ENCODE peak calls at places on chromosomes 4 and X, in six cellular contexts. D is GDM1; F is NCI-H510A treated with DMSO at 0.1 percent for 48 hours; T is activated T-helper 1 cell treated with anti-CD3 and anti-CD28 coated beads, Interleukin-12 subunit alpha, Interleukin-12 subunit beta, Interleukin-2, Interleukin-4 antibody, amounts not matched to agents 30 ng/mL and 10 ng/mL and 1 ng/mL, durations not matched to agents 14 hours and 24 hours and 36 hours; O is coronary artery; G is NCI-H82. U is an unnamed sample.

GRCh38 chr4:75844151-75844662 is 58.0 kb downstream of the PPEF2 start:
- DNase-seq in G (no peak), F (no peak), O (no peak), D (no peak), T (no peak), U (no peak)

GRCh38 chrX:109393859-109394258 is 88.0 kb downstream of the GUCY2F start:
- DNase-seq in F (no peak), D (no peak), G (peak), T (no peak), O (no peak), U (no peak)

GRCh38 chrX:13164611-13165010 is 120.2 kb upstream of the FAM9C start:
- DNase-seq in G (no peak), D (no peak), F (no peak), T (no peak), O (no peak), U (no peak)

GRCh38 chr4:75243570-75243969 is 270.6 kb downstream of the RCHY1 start:
- DNase-seq in T (no peak), F (no peak), O (no peak), G (no peak), D (no peak), U (no peak)

GRCh38 chr4:121370729-121371325 is 10.0 kb downstream of the QRFPR start:
- DNase-seq in F (peak), T (no peak), G (peak), O (no peak), D (no peak), U (peak)

GRCh38 chrX:130416785-130417184 is 15.0 kb downstream of the RBMX2 start:
- DNase-seq in G (no peak), O (no peak), D (no peak), F (no peak), T (no peak), U (no peak)

GRCh38 chr4:10593130-10593529 is 91.4 kb downstream of the CLNK start:
- DNase-seq in T (no peak), F (no peak), O (no peak), D (no peak), G (peak), U (no peak)

GRCh38 chr4:137394000-137394399 is 138.3 kb downstream of the PCDH18 start:
- DNase-seq in D (no peak), G (no peak), T (no peak), O (no peak), F (no peak), U (no peak)

GRCh38 chrX:102113367-102113766 is 12.1 kb upstream of the TCEAL2 start:
- DNase-seq in F (no peak), G (no peak), O (no peak), T (no peak), D (no peak), U (no peak)

GRCh38 chr4:3207531-3208037 is 41.4 kb upstream of the MSANTD1 start:
- DNase-seq in F (no peak), G (no peak), T (no peak), O (no peak), D (no peak), U (no peak)

GRCh38 chr4:36281384-36282106 is at the start of gene DTHD1:
- DNase-seq in G (no peak), O (no peak), T (no peak), D (no peak), F (no peak), U (no peak)

GRCh38 chrX:135625995-135626394 is 87.4 kb upstream of the CT45A1 start:
- DNase-seq in F (no peak), G (peak), D (no peak), T (no peak), O (no peak), U (peak)

GRCh38 chr4:3285558-3286334 is 7.1 kb upstream of the RGS12 start:
- DNase-seq in G (no peak), D (no peak), T (no peak), O (peak), F (no peak), U (peak)

GRCh38 chrX:40755291-40756249 is 20.2 kb upstream of the MED14 start:
- DNase-seq in F (no peak), T (no peak), G (no peak), O (peak), D (no peak), U (no peak)

GRCh38 chrX:41192880-41193279 is 107.6 kb downstream of the USP9X start:
- DNase-seq in F (no peak), G (no peak), O (no peak), D (no peak), T (no peak), U (no peak)

GRCh38 chr4:139330283-139330682 is 28.0 kb upstream of the NDUFC1 start:
- DNase-seq in O (no peak), T (no peak), G (no peak), D (no peak), F (no peak), U (no peak)

GRCh38 chr4:164440196-164440595 is 313.7 kb upstream of the SMIM31 start:
- DNase-seq in G (peak), D (no peak), F (no peak), O (no peak), T (no peak), U (no peak)

GRCh38 chrX:48711162-48711928 is 14.8 kb downstream of the SUV39H1 start:
- DNase-seq in O (no peak), F (no peak), D (no peak), G (no peak), T (no peak), U (no peak)

GRCh38 chr4:38060829-38061431 is 100.7 kb downstream of the PTTG2 start:
- DNase-seq in F (no peak), D (no peak), T (no peak), O (no peak), G (no peak), U (no peak)

GRCh38 chr4:177632481-177632880 is 190.2 kb upstream of the AGA start:
- DNase-seq in O (no peak), T (no peak), G (no peak), D (no peak), F (no peak), U (no peak)

U was measured in D341Med.